ENCODE peak calls at places on chromosomes 3 and 15, in four cellular contexts. One of them, this sample, is unnamed. For H3K27me3, the result is how much of the 10 kb centered on the place peaks cover.

GRCh38 chr15:65101418-65101890 is 13.5 kb downstream of the UBAP1L start:
- DNase-seq in small intestine: peak
- DNase-seq in fibroblast of lung: peak
- DNase-seq in ovary: peak
- DNase-seq in this sample: peak

GRCh38 chr15:85760531-85761371 is 34.0 kb downstream of the KLHL25 start:
- DNase-seq in small intestine: no peak
- DNase-seq in ovary: no peak
- DNase-seq in fibroblast of lung: no peak
- DNase-seq in this sample: no peak

GRCh38 chr3:130516645-130517512 is at the start of gene COL6A6:
- DNase-seq in ovary: peak
- DNase-seq in small intestine: no peak
- DNase-seq in fibroblast of lung: peak
- DNase-seq in this sample: no peak

GRCh38 chr3:66808891-66809578 is 189.1 kb upstream of the KBTBD8 start:
- DNase-seq in ovary: no peak
- DNase-seq in small intestine: peak
- DNase-seq in fibroblast of lung: no peak
- DNase-seq in this sample: no peak

GRCh38 chr3:39809995-39810595 is 686 bp downstream of the MYRIP start:
- DNase-seq in small intestine: no peak
- DNase-seq in fibroblast of lung: no peak
- DNase-seq in ovary: peak
- DNase-seq in this sample: no peak

GRCh38 chr3:37243811-37244748 is 69.7 kb upstream of the LRRFIP2 start:
- DNase-seq in small intestine: peak
- DNase-seq in fibroblast of lung: peak
- DNase-seq in ovary: peak
- DNase-seq in this sample: no peak

GRCh38 chr3:98259707-98260106 is 4.3 kb upstream of the OR5H6 start:
- DNase-seq in ovary: no peak
- DNase-seq in small intestine: no peak
- DNase-seq in fibroblast of lung: no peak
- DNase-seq in this sample: no peak

GRCh38 chr3:168249539-168250414 is 154.1 kb upstream of the GOLIM4 start:
- DNase-seq in fibroblast of lung: peak
- DNase-seq in ovary: peak
- DNase-seq in small intestine: peak
- DNase-seq in this sample: peak

GRCh38 chr3:14768182-14768790 is 50.5 kb upstream of the FGD5 start:
- DNase-seq in ovary: no peak
- DNase-seq in fibroblast of lung: no peak
- DNase-seq in small intestine: no peak
- DNase-seq in this sample: no peak

GRCh38 chr3:194107126-194107525 is 28.8 kb upstream of the HES1 start:
- DNase-seq in fibroblast of lung: no peak
- DNase-seq in ovary: no peak
- DNase-seq in small intestine: no peak
- DNase-seq in this sample: no peak
- H3K27me3 ChIP-seq in fibroblast of lung: under half
- H3K27me3 ChIP-seq in ovary: under half
- H3K27me3 ChIP-seq in small intestine: under half
- H3K27me3 ChIP-seq in this sample: under half

GRCh38 chr3:64685800-64686445 is 1.9 kb downstream of the ADAMTS9 start:
- DNase-seq in small intestine: peak
- DNase-seq in ovary: peak
- DNase-seq in fibroblast of lung: peak
- DNase-seq in this sample: no peak

GRCh38 chr3:64685331-64685799 is 2.4 kb downstream of the ADAMTS9 start:
- DNase-seq in ovary: peak
- DNase-seq in fibroblast of lung: peak
- DNase-seq in small intestine: peak
- DNase-seq in this sample: no peak

GRCh38 chr3:64687381-64687780 is 419 bp downstream of the ADAMTS9 start:
- DNase-seq in small intestine: peak
- DNase-seq in ovary: no peak
- DNase-seq in fibroblast of lung: no peak
- DNase-seq in this sample: no peak

GRCh38 chr3:64686446-64686908 is 1.3 kb downstream of the ADAMTS9 start:
- DNase-seq in ovary: no peak
- DNase-seq in small intestine: peak
- DNase-seq in fibroblast of lung: no peak
- DNase-seq in this sample: no peak

GRCh38 chr3:64684715-64685261 is 3.0 kb downstream of the ADAMTS9 start:
- DNase-seq in fibroblast of lung: peak
- DNase-seq in ovary: peak
- DNase-seq in small intestine: peak
- DNase-seq in this sample: no peak
- H3K27me3 ChIP-seq in fibroblast of lung: under half
- H3K27me3 ChIP-seq in ovary: under half
- H3K27me3 ChIP-seq in small intestine: under half
- H3K27me3 ChIP-seq in this sample: under half

GRCh38 chr15:83283813-83284562 is 476 bp downstream of the BNC1 start:
- DNase-seq in small intestine: no peak
- DNase-seq in ovary: no peak
- DNase-seq in fibroblast of lung: peak
- DNase-seq in this sample: no peak
- H3K27me3 ChIP-seq in small intestine: under half
- H3K27me3 ChIP-seq in ovary: under half
- H3K27me3 ChIP-seq in fibroblast of lung: under half
- H3K27me3 ChIP-seq in this sample: under half

DNA sequence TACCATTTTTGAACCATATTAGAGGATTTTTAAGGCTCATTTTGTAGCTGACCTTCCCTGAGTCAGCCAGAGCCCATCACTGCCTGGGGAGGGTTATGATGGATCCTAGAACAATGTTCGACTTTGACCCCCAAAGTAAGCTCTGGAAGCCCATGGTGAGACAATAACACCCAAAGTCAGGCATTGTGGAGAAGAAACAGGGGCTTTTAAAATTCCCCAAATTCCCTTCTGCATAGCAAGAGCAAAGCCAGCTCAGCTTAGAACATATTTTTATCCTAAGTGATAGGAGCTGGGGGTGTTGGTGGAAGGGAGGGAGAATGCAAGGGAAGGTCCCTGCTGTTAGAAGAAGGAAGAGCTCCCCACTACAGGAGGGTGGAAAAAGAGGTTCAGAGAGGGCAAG is 4.0 kb downstream of the ITGA11 start:
- DNase-seq in small intestine: no peak
- DNase-seq in ovary: no peak
- DNase-seq in fibroblast of lung: no peak
- DNase-seq in this sample: no peak
- H3K27me3 ChIP-seq in small intestine: under half
- H3K27me3 ChIP-seq in ovary: under half
- H3K27me3 ChIP-seq in fibroblast of lung: under half
- H3K27me3 ChIP-seq in this sample: under half

GRCh38 chr3:149638401-149639092 is 19.3 kb downstream of the WWTR1 start:
- DNase-seq in fibroblast of lung: peak
- DNase-seq in small intestine: no peak
- DNase-seq in ovary: no peak
- DNase-seq in this sample: no peak

GRCh38 chr3:149634573-149634972 is 23.3 kb downstream of the WWTR1 start:
- DNase-seq in ovary: peak
- DNase-seq in fibroblast of lung: no peak
- DNase-seq in small intestine: no peak
- DNase-seq in this sample: no peak

GRCh38 chr3:149634072-149634471 is 23.8 kb downstream of the WWTR1 start:
- DNase-seq in ovary: no peak
- DNase-seq in small intestine: no peak
- DNase-seq in fibroblast of lung: no peak
- DNase-seq in this sample: no peak

GRCh38 chr3:149632225-149632624 is 25.6 kb downstream of the WWTR1 start:
- DNase-seq in small intestine: no peak
- DNase-seq in ovary: no peak
- DNase-seq in fibroblast of lung: no peak
- DNase-seq in this sample: no peak

DNA sequence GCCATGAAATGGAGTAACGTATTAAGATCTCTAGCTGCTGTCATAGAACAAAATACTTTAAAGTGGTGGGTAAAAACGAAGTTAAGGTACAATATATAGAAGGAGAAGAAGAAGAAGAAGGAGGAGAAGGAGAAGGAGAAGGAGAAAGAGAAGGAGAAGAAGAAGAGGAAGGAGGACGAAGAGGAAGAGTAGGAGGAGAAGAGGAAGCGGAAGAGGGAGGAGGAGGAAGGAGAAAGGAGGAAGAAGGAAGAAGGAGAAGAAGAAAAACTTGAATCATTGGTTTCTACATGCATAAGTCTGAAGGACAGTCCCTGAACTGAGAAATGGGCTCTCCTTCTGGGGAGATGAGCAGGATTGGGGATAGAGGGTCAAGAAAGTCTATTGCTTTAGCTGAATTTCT is 22.4 kb downstream of the WWTR1 start:
- DNase-seq in ovary: no peak
- DNase-seq in small intestine: no peak
- DNase-seq in fibroblast of lung: no peak
- DNase-seq in this sample: no peak
- H3K27me3 ChIP-seq in ovary: under half
- H3K27me3 ChIP-seq in small intestine: under half
- H3K27me3 ChIP-seq in fibroblast of lung: under half
- H3K27me3 ChIP-seq in this sample: under half

GRCh38 chr3:50278106-50278867 is 600 bp upstream of the LSMEM2 start:
- DNase-seq in small intestine: no peak
- DNase-seq in ovary: no peak
- DNase-seq in fibroblast of lung: no peak
- DNase-seq in this sample: no peak

GRCh38 chr3:50275996-50276761 is 2.7 kb upstream of the LSMEM2 start:
- DNase-seq in ovary: no peak
- DNase-seq in small intestine: no peak
- DNase-seq in fibroblast of lung: no peak
- DNase-seq in this sample: no peak

GRCh38 chr3:50278868-50279224 is at the start of gene LSMEM2:
- DNase-seq in fibroblast of lung: no peak
- DNase-seq in ovary: no peak
- DNase-seq in small intestine: no peak
- DNase-seq in this sample: no peak

GRCh38 chr3:50275160-50275995 is 3.5 kb upstream of the LSMEM2 start:
- DNase-seq in ovary: no peak
- DNase-seq in small intestine: no peak
- DNase-seq in fibroblast of lung: no peak
- DNase-seq in this sample: no peak

GRCh38 chr3:50276762-50277101 is 2.2 kb upstream of the LSMEM2 start:
- DNase-seq in fibroblast of lung: no peak
- DNase-seq in ovary: no peak
- DNase-seq in small intestine: no peak
- DNase-seq in this sample: no peak
- H3K27me3 ChIP-seq in fibroblast of lung: under half
- H3K27me3 ChIP-seq in ovary: under half
- H3K27me3 ChIP-seq in small intestine: under half
- H3K27me3 ChIP-seq in this sample: under half

GRCh38 chr15:45395956-45396355 is 17.6 kb upstream of the GATM start:
- DNase-seq in ovary: no peak
- DNase-seq in fibroblast of lung: no peak
- DNase-seq in small intestine: peak
- DNase-seq in this sample: no peak

GRCh38 chr15:45391746-45392711 is 13.7 kb upstream of the GATM start:
- DNase-seq in fibroblast of lung: no peak
- DNase-seq in ovary: no peak
- DNase-seq in small intestine: no peak
- DNase-seq in this sample: no peak

GRCh38 chr15:45394681-45395080 is 16.3 kb upstream of the GATM start:
- DNase-seq in ovary: no peak
- DNase-seq in small intestine: no peak
- DNase-seq in fibroblast of lung: no peak
- DNase-seq in this sample: no peak

GRCh38 chr15:45397116-45397665 is 18.8 kb upstream of the GATM start:
- DNase-seq in ovary: no peak
- DNase-seq in fibroblast of lung: no peak
- DNase-seq in small intestine: peak
- DNase-seq in this sample: no peak

GRCh38 chr15:45393851-45394250 is 15.5 kb upstream of the GATM start:
- DNase-seq in small intestine: peak
- DNase-seq in ovary: no peak
- DNase-seq in fibroblast of lung: no peak
- DNase-seq in this sample: no peak
- H3K27me3 ChIP-seq in small intestine: under half
- H3K27me3 ChIP-seq in ovary: under half
- H3K27me3 ChIP-seq in fibroblast of lung: under half
- H3K27me3 ChIP-seq in this sample: under half